ENCODE peak calls at places on chromosome 11, in four cellular contexts. C is A549, B is K562, M is HepG2. R is an unnamed sample.

GRCh38 chr11:20512869-20513268 is 86.5 kb upstream of the SLC6A5 start:
- DNase-seq in C (no peak), B (no peak), M (no peak), R (no peak)

GRCh38 chr11:34977039-34977906 is 60.9 kb downstream of the PDHX start:
- DNase-seq in C (peak; percentile 12), B (no peak), M (no peak), R (peak; percentile 94)

GRCh38 chr11:6357222-6357621 is 33.1 kb upstream of the SMPD1 start:
- DNase-seq in C (peak; percentile 18), B (peak; percentile 42), M (no peak), R (peak; percentile 95)

GRCh38 chr11:66849501-66850234 is 6.4 kb downstream of the RCE1 start:
- DNase-seq in C (no peak), B (no peak), M (no peak), R (no peak)

GRCh38 chr11:84558085-84558905 is 1068.8 kb downstream of the DLG2 start:
- DNase-seq in C (peak; percentile 77), B (peak; percentile 29), M (peak; percentile 80), R (peak; percentile 53)

GRCh38 chr11:125921042-125921441 is 16.7 kb downstream of the DDX25 start:
- DNase-seq in C (no peak), B (no peak), M (peak; percentile 62), R (no peak)

GRCh38 chr11:106409681-106410080 is 332.2 kb downstream of the AASDHPPT start:
- DNase-seq in C (no peak), B (no peak), M (no peak), R (no peak)

GRCh38 chr11:111814567-111814966 is 48.4 kb upstream of the PPP2R1B start:
- DNase-seq in C (no peak), B (no peak), M (no peak), R (peak; percentile 91)

GRCh38 chr11:324131-324530 is 3.5 kb upstream of the IFITM3 start:
- DNase-seq in C (no peak), B (no peak), M (no peak), R (no peak)

GRCh38 chr11:61912530-61912898 is 4.9 kb downstream of the RAB3IL1 start:
- DNase-seq in C (no peak), B (no peak), M (no peak), R (no peak)

GRCh38 chr11:1047576-1048156 is 11.1 kb upstream of the MUC6 start:
- DNase-seq in C (no peak), B (no peak), M (no peak), R (no peak)

GRCh38 chr11:65316979-65317786 is 2.5 kb downstream of the CDC42EP2 start:
- DNase-seq in C (peak; percentile 67), B (no peak), M (peak; percentile 77), R (peak; percentile 84)

GRCh38 chr11:108960498-108960897 is 295.6 kb downstream of the DDX10 start:
- DNase-seq in C (no peak), B (no peak), M (no peak), R (no peak)

GRCh38 chr11:128412847-128413791 is 174.2 kb downstream of the ETS1 start:
- DNase-seq in C (peak; percentile 6), B (no peak), M (no peak), R (peak; percentile 74)

GRCh38 chr11:2778630-2779498 is 79.1 kb upstream of the KCNQ1OT1 start:
- DNase-seq in C (peak; percentile 26), B (peak; percentile 85), M (peak; percentile 66), R (peak; percentile 63)

GRCh38 chr11:100232006-100232405 is 455.1 kb upstream of the ARHGAP42 start:
- DNase-seq in C (no peak), B (no peak), M (no peak), R (no peak)

GRCh38 chr11:126157326-126158030 is 54.0 kb downstream of the RPUSD4 start:
- DNase-seq in C (no peak), B (no peak), M (no peak), R (no peak)

DNA sequence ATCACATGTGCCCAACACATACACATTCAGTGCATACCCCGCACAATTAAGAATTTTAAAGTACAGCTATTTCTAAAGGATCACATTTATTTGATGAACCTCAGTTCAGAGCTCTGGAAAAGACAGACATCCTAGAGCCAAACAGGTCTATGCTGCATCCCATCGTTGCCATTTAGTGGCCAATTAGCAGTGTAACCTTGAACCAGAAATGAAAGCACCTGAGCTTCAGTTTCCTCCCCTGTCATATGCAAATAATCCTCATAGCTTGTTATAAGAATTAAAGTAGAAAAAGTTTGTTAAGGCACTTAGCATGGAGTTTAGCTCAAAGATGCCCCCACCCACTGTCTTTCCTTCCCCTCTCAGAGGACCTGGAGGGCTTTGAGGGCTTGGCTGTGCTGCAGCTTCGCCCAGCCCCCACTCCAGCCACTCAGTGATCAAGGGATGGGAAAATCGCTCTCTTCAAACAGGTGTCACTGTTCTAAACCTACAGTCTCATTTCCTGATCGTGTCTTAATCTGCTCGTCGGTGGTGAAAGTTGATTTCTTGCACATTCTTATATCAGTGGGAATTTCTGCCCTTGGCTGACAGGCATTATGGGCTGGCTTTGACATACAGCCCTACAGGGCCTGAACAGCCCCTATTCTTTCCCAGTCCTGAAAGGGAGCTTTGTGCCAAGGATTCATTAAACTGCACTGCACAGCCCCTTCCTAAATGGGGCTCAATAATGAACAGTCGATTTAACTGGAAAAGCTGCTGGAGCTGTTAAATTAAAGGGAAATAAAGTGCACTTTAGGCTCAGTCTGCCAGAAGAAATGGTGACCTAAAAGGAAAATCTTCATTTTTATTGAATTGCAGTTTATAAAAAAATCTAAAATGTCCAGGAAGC is 23.3 kb upstream of the FAM181B start:
- DNase-seq in C (no peak), B (no peak), M (no peak), R (no peak)
- TF ChIP-seq SMC3 in C (no peak), B (no peak), M (no peak), R (no peak)

DNA sequence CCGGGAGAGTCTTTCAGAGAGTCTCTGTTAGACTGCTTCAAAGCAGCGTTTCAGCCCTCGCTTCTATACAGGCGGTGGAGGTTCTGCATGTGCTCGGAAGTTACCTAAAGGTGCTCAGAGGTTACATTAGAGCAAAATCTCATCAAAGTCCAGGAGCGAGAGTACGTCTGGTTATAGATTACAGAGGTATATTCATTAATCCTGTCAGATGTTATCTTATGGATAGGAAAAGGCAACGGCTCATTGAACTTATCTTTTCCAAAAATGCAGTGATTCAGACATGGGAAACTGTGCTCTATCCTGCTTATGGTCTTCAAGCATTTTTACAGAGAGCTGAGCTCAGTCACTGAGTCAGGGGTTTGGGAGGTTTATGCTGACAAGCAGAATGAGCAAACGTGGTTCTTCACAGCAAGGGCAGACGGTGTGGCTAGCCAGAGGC is 9.1 kb upstream of the ZBED5 start:
- DNase-seq in C (no peak), B (no peak), M (no peak), R (peak; percentile 87)
- TF ChIP-seq MAFK in C (peak; percentile 83), B (peak; percentile 13), M (no peak), R (peak; percentile 93)

GRCh38 chr11:15913261-15913660 is 443.1 kb downstream of the SOX6 start:
- DNase-seq in C (no peak), B (no peak), M (no peak), R (no peak)
- TF ChIP-seq CTCF in C (no peak), B (no peak), M (peak; percentile 14), R (peak; percentile 26)

DNA sequence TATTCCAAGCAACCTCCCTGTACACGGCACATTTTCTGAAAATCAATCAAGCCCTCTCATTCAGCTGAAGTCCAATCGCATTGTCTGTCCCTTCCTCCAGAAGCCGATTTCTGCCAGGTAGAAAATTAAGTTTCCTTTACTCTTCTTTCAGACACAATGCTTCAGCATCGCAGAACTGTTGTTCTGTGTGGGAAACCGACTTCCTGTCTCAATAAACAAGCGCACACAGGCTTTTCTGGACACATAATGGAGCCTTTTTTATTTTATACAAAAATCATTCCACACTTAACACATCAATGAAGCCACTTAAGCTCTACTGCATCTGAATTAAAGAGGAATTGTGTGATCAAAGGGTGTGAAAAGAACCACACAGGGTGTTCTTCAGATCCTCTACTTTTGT is 75.5 kb downstream of the BLID start:
- DNase-seq in C (no peak), B (no peak), M (no peak), R (no peak)
- TF ChIP-seq SMC3 in C (no peak), B (no peak), M (no peak), R (no peak)

DNA sequence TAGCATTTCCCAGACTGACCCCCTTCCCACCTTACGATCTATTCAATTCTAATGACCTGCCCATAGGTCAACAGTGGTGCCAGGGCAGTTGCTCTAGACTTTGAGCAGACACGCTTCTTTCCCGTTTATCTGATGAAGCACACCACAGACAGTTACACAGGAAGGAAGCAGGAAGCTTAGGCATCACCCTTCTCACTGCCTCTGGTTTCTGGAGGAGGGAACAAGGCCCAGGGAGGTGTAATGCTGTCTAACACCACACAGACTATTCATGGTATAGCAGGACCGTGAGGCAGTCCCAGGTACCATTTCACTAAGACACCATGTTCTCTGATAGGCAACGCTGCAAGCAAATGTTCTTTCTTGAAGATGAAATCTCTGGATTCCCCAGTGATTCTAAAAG is 279.4 kb downstream of the NTM start:
- DNase-seq in C (no peak), B (no peak), M (no peak), R (no peak)
- TF ChIP-seq MAFK in C (no peak), B (no peak), M (no peak), R (no peak)

R was measured in IMR-90.